ENCODE peak calls at places on chromosome 9, in four cellular contexts. One of them, this sample, is unnamed.

GRCh38 chr9:93011114-93011513 is 47.4 kb upstream of the SUSD3 start:
- DNase-seq in IMR-90: no peak
- DNase-seq in posterior cingulate gyrus: no peak
- DNase-seq in NCI-H1930: no peak
- DNase-seq in this sample: no peak

GRCh38 chr9:72894342-72894741 is 58.5 kb downstream of the ALDH1A1 start:
- DNase-seq in IMR-90: peak; percentile 4
- DNase-seq in posterior cingulate gyrus: no peak
- DNase-seq in NCI-H1930: no peak
- DNase-seq in this sample: peak; percentile 70

GRCh38 chr9:105694848-105695581 is 674 bp downstream of the TMEM38B start:
- DNase-seq in NCI-H1930: no peak
- DNase-seq in posterior cingulate gyrus: peak; percentile 92
- DNase-seq in IMR-90: peak; percentile 37
- DNase-seq in this sample: peak; percentile 72

GRCh38 chr9:109098221-109098959 is 21.4 kb downstream of the TMEM245 start:
- DNase-seq in NCI-H1930: no peak
- DNase-seq in posterior cingulate gyrus: no peak
- DNase-seq in IMR-90: peak; percentile 65
- DNase-seq in this sample: peak; percentile 88

GRCh38 chr9:96156578-96156977 is 145.4 kb downstream of the HSD17B3 start:
- DNase-seq in NCI-H1930: no peak
- DNase-seq in posterior cingulate gyrus: peak; percentile 89
- DNase-seq in IMR-90: no peak
- DNase-seq in this sample: no peak

GRCh38 chr9:36840895-36841536 is 193.1 kb downstream of the PAX5 start:
- DNase-seq in IMR-90: no peak
- DNase-seq in posterior cingulate gyrus: peak; percentile 24
- DNase-seq in NCI-H1930: no peak
- DNase-seq in this sample: peak; percentile 22

GRCh38 chr9:120436937-120437592 is 142.9 kb downstream of the CDK5RAP2 start:
- DNase-seq in posterior cingulate gyrus: no peak
- DNase-seq in IMR-90: no peak
- DNase-seq in NCI-H1930: no peak
- DNase-seq in this sample: no peak

GRCh38 chr9:78296208-78296892 is 575 bp upstream of the PSAT1 start:
- DNase-seq in posterior cingulate gyrus: peak; percentile 90
- DNase-seq in NCI-H1930: peak; percentile 10
- DNase-seq in IMR-90: peak; percentile 54
- DNase-seq in this sample: peak; percentile 73

GRCh38 chr9:137723396-137724113 is 104.8 kb downstream of the EHMT1 start:
- DNase-seq in NCI-H1930: no peak
- DNase-seq in IMR-90: no peak
- DNase-seq in posterior cingulate gyrus: no peak
- DNase-seq in this sample: no peak

GRCh38 chr9:38441347-38442085 is 17.3 kb upstream of the IGFBPL1 start:
- DNase-seq in posterior cingulate gyrus: no peak
- DNase-seq in IMR-90: no peak
- DNase-seq in NCI-H1930: no peak
- DNase-seq in this sample: no peak

GRCh38 chr9:99451121-99451606 is 229.1 kb downstream of the SEC61B start:
- DNase-seq in posterior cingulate gyrus: peak; percentile 86
- DNase-seq in IMR-90: no peak
- DNase-seq in NCI-H1930: no peak
- DNase-seq in this sample: peak; percentile 26

GRCh38 chr9:80881946-80882345 is 807.4 kb downstream of the TLE1 start:
- DNase-seq in NCI-H1930: no peak
- DNase-seq in IMR-90: no peak
- DNase-seq in posterior cingulate gyrus: no peak
- DNase-seq in this sample: no peak

GRCh38 chr9:122122468-122122867 is 29.4 kb upstream of the TTLL11 start:
- DNase-seq in NCI-H1930: no peak
- DNase-seq in posterior cingulate gyrus: peak; percentile 51
- DNase-seq in IMR-90: no peak
- DNase-seq in this sample: no peak

GRCh38 chr9:96654450-96655197 is 493 bp downstream of the PRXL2C start:
- DNase-seq in IMR-90: peak; percentile 86
- DNase-seq in posterior cingulate gyrus: peak; percentile 95
- DNase-seq in NCI-H1930: peak; percentile 26
- DNase-seq in this sample: peak; percentile 92

GRCh38 chr9:97366889-97367288 is 45.0 kb upstream of the TDRD7 start:
- DNase-seq in IMR-90: no peak
- DNase-seq in posterior cingulate gyrus: no peak
- DNase-seq in NCI-H1930: no peak
- DNase-seq in this sample: no peak

GRCh38 chr9:128722380-128723351 is 1.3 kb downstream of the ZDHHC12 start:
- DNase-seq in posterior cingulate gyrus: no peak
- DNase-seq in IMR-90: no peak
- DNase-seq in NCI-H1930: no peak
- DNase-seq in this sample: no peak